ENCODE peak calls at places on chromosomes 11 and 22, in ten cellular contexts. Z is thyroid gland, L is foreskin fibroblast, D is stomach, U is heart left ventricle, T is cardiac fibroblast, A is body of pancreas, B is HCT116, Y is gastrocnemius medialis, I is GM06990. E is an unnamed sample.
A peak's percentile ranks its signal among the peaks of the same experiment; 100 is the strongest.

GRCh38 chr11:47375546-47376085 is 2.7 kb downstream of the SPI1 start:
- DNase-seq in Z (no peak), L (no peak), D (no peak), U (no peak), T (no peak), A (no peak), B (no peak), Y (no peak), I (no peak), E (no peak)

GRCh38 chr11:80521592-80521991 is 1080.8 kb upstream of the TENM4 start:
- DNase-seq in Z (no peak), L (no peak), D (no peak), U (no peak), T (no peak), A (no peak), B (no peak), Y (no peak), I (no peak), E (peak; percentile 11)

GRCh38 chr11:8871283-8871775 is 39.7 kb upstream of the AKIP1 start:
- DNase-seq in Z (peak; percentile 64), L (peak; percentile 95), D (peak; percentile 56), U (peak; percentile 86), T (peak; percentile 95), A (peak; percentile 56), B (peak; percentile 16), Y (peak; percentile 30), I (no peak), E (peak; percentile 93)

GRCh38 chr11:111731839-111732238 is 34.4 kb downstream of the PPP2R1B start:
- DNase-seq in Z (no peak), L (no peak), D (no peak), U (no peak), T (no peak), A (no peak), B (no peak), Y (peak; percentile 40), I (no peak), E (no peak)

GRCh38 chr11:85867751-85868150 is 12.6 kb downstream of the CCDC83 start:
- DNase-seq in Z (no peak), L (peak; percentile 75), D (no peak), U (no peak), T (no peak), A (no peak), B (no peak), Y (no peak), I (no peak), E (peak; percentile 30)

GRCh38 chr11:69554849-69555248 is 73.4 kb downstream of the LINC01488 start:
- DNase-seq in Z (no peak), L (peak; percentile 22), D (no peak), U (no peak), T (no peak), A (no peak), B (no peak), Y (no peak), I (no peak), E (peak; percentile 6)

GRCh38 chr11:126485021-126485781 is 129.7 kb downstream of the ST3GAL4 start:
- DNase-seq in Z (no peak), L (peak; percentile 71), D (no peak), U (no peak), T (peak; percentile 39), A (no peak), B (no peak), Y (no peak), I (no peak), E (peak; percentile 49)

GRCh38 chr11:62556872-62557631 is 10.4 kb upstream of the AHNAK start:
- DNase-seq in Z (no peak), L (peak; percentile 63), D (no peak), U (no peak), T (no peak), A (no peak), B (no peak), Y (no peak), I (no peak), E (no peak)

GRCh38 chr11:124746621-124747243 is 5.3 kb downstream of the VSIG2 start:
- DNase-seq in Z (peak; percentile 95), L (peak; percentile 86), D (peak; percentile 93), U (peak; percentile 76), T (peak; percentile 74), A (peak; percentile 87), B (peak; percentile 82), Y (peak; percentile 58), I (peak; percentile 86), E (peak; percentile 94)

GRCh38 chr22:31290494-31291402 is 1.5 kb downstream of the PIK3IP1 start:
- DNase-seq in Z (peak; percentile 99), L (peak; percentile 95), D (peak; percentile 99), U (peak; percentile 97), T (peak; percentile 91), A (peak; percentile 96), B (peak; percentile 61), Y (peak; percentile 95), I (peak; percentile 95), E (peak; percentile 95)

GRCh38 chr11:7630002-7630401 is 43.3 kb downstream of the CYB5R2 start:
- DNase-seq in Z (peak; percentile 83), L (peak; percentile 55), D (peak; percentile 45), U (peak; percentile 29), T (peak; percentile 54), A (peak; percentile 24), B (no peak), Y (no peak), I (no peak), E (no peak)

GRCh38 chr11:89420981-89421380 is 70.2 kb downstream of the NOX4 start:
- DNase-seq in Z (no peak), L (no peak), D (no peak), U (no peak), T (no peak), A (no peak), B (no peak), Y (no peak), I (no peak), E (no peak)

GRCh38 chr22:44738347-44738715 is 14.0 kb upstream of the ARHGAP8 start:
- DNase-seq in Z (no peak), L (no peak), D (peak; percentile 70), U (no peak), T (no peak), A (peak; percentile 70), B (no peak), Y (no peak), I (no peak), E (peak; percentile 27)

GRCh38 chr22:38313384-38313955 is 3.8 kb downstream of the CSNK1E start:
- DNase-seq in Z (peak; percentile 34), L (peak; percentile 97), D (peak; percentile 50), U (peak; percentile 86), T (peak; percentile 90), A (peak; percentile 42), B (no peak), Y (peak; percentile 61), I (peak; percentile 52), E (peak; percentile 94)
- H3K4me3 ChIP-seq in Z (no peak overlapping the region), L (peak overlapping the region; percentile 98), D (peak overlapping the region; percentile 63), U (peak overlapping the region; percentile 90), T (peak overlapping the region; percentile 82), A (no peak overlapping the region), B (no peak overlapping the region), Y (peak overlapping the region; percentile 61), I (peak overlapping the region; percentile 68), E (peak overlapping the region; percentile 79)

GRCh38 chr11:34646431-34646830 is 25.5 kb downstream of the EHF start:
- DNase-seq in Z (no peak), L (no peak), D (no peak), U (no peak), T (no peak), A (no peak), B (no peak), Y (no peak), I (no peak), E (no peak)
- TF ChIP-seq CTCF in Z (no peak), L (no peak), D (no peak), U (no peak), T (no peak), A (no peak), B (no peak), Y (no peak), I (no peak), E (no peak)

GRCh38 chr11:66004186-66004585 is 1.9 kb downstream of the BANF1 start:
- DNase-seq in Z (no peak), L (no peak), D (no peak), U (no peak), T (no peak), A (no peak), B (no peak), Y (no peak), I (no peak), E (no peak)
- H3K4me3 ChIP-seq in Z (no peak overlapping the region), L (no peak overlapping the region), D (no peak overlapping the region), U (no peak overlapping the region), T (no peak overlapping the region), A (no peak overlapping the region), B (no peak overlapping the region), Y (no peak overlapping the region), I (no peak overlapping the region), E (no peak overlapping the region)

DNA sequence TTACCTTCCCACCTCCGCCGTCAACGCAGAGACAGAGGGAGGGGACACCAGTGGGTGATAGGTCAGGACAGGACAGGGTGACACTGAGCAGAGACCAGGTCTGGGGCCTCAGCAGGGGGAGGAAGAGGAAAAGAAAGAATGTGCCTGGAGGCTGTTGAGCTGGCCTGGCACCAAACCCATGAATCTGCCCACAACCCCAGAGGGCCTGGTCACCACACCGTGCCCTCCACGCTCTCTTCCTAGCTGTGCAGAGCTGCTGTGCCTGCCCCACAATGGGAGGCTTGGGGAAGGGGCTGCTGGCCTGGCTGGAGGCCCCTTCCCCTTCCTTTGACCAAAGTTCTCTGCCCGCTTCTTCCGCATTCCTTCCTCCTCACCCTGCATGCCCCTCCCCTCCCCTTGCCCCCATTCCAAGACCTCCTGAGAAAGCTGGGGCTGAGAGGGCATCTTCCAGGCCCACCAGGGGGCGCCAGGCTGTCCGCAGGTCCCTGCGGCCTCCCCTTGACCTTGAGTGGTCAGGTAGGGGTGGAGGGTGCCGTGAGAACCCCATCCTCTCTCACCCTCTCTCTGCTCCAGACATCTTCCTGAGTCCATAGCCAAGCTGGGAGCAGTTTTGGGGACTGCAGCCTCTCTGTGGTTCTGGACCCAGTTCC is 11.0 kb upstream of the CACNA1I start:
- DNase-seq in Z (peak; percentile 75), L (peak; percentile 41), D (no peak), U (no peak), T (peak; percentile 12), A (no peak), B (no peak), Y (no peak), I (no peak), E (no peak)
- TF ChIP-seq CTCF in Z (no peak), L (peak; percentile 47), D (no peak), U (peak; percentile 15), T (peak; percentile 70), A (peak; percentile 24), B (peak; percentile 43), Y (no peak), I (peak; percentile 82), E (peak; percentile 65)

DNA sequence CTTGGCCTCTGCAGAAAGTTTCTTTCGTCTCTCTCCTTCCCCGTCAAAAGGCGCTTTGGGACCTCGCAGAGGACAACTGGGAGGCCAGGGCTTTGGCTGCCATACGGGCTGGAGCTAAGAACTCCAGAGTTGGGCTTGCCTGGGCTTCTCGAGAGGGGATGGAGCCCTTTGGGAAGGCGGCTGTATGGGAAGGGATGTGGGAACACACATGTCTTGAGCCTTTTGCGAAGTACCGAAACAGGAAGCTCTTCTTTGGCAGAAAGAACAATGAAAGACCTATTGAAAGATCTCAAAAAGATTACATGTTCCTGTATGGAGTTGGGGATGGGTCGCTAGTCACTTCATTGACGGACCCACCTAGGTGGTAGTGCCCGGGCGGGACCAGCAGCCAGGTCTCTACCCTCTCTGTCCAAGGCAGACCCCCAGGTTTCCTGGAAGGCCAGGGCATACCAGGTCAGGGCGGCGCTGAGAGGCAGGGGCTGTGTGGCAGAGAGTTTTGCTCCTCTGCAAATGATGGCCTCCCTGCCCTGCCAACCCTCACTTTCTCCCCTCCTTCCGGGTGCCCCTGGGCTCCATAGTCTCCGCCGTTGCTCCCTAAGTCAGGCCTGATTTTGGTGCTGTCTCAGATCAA is 993 bp downstream of the ST14 start:
- DNase-seq in Z (no peak), L (no peak), D (no peak), U (no peak), T (no peak), A (no peak), B (no peak), Y (no peak), I (no peak), E (no peak)
- H3K4me3 ChIP-seq in Z (peak overlapping the region; percentile 48), L (no peak overlapping the region), D (peak overlapping the region; percentile 53), U (peak overlapping the region; percentile 35), T (no peak overlapping the region), A (peak overlapping the region; percentile 80), B (peak overlapping the region; percentile 73), Y (peak overlapping the region; percentile 16), I (no peak overlapping the region), E (no peak overlapping the region)

E was measured in choroid plexus epithelial cell.